ENCODE peak calls at places on chromosome 10, in five cellular contexts. One of them, this sample, is unnamed.

GRCh38 chr10:132861884-132862461 is 76.0 kb upstream of the NKX6-2 start:
- DNase-seq in HepG2: no peak
- DNase-seq in body of pancreas: no peak
- DNase-seq in naive thymus-derived CD4-positive, alpha-beta T cell: no peak
- DNase-seq in aorta: peak
- DNase-seq in this sample: peak

GRCh38 chr10:31383810-31384588 is 65.0 kb downstream of the ZEB1 start:
- DNase-seq in aorta: no peak
- DNase-seq in HepG2: no peak
- DNase-seq in body of pancreas: no peak
- DNase-seq in naive thymus-derived CD4-positive, alpha-beta T cell: no peak
- DNase-seq in this sample: no peak

GRCh38 chr10:62045765-62046521 is 144.4 kb downstream of the ARID5B start:
- DNase-seq in aorta: no peak
- DNase-seq in HepG2: peak
- DNase-seq in naive thymus-derived CD4-positive, alpha-beta T cell: no peak
- DNase-seq in body of pancreas: no peak
- DNase-seq in this sample: no peak

GRCh38 chr10:70271996-70272924 is 11.5 kb downstream of the NPFFR1 start:
- DNase-seq in naive thymus-derived CD4-positive, alpha-beta T cell: no peak
- DNase-seq in HepG2: no peak
- DNase-seq in aorta: no peak
- DNase-seq in body of pancreas: no peak
- DNase-seq in this sample: no peak

GRCh38 chr10:18140957-18141888 is 999 bp downstream of the CACNB2 start:
- DNase-seq in body of pancreas: peak
- DNase-seq in naive thymus-derived CD4-positive, alpha-beta T cell: no peak
- DNase-seq in aorta: peak
- DNase-seq in HepG2: no peak
- DNase-seq in this sample: no peak

GRCh38 chr10:13670311-13670710 is 83.5 kb downstream of the PRPF18 start:
- DNase-seq in body of pancreas: no peak
- DNase-seq in naive thymus-derived CD4-positive, alpha-beta T cell: no peak
- DNase-seq in aorta: no peak
- DNase-seq in HepG2: no peak
- DNase-seq in this sample: no peak

GRCh38 chr10:78852856-78853255 is 215.9 kb upstream of the ZMIZ1 start:
- DNase-seq in naive thymus-derived CD4-positive, alpha-beta T cell: no peak
- DNase-seq in HepG2: no peak
- DNase-seq in aorta: no peak
- DNase-seq in body of pancreas: peak
- DNase-seq in this sample: no peak

GRCh38 chr10:84348860-84349259 is 20.5 kb downstream of the CCSER2 start:
- DNase-seq in naive thymus-derived CD4-positive, alpha-beta T cell: no peak
- DNase-seq in aorta: no peak
- DNase-seq in body of pancreas: no peak
- DNase-seq in HepG2: no peak
- DNase-seq in this sample: no peak

GRCh38 chr10:98260752-98261151 is 7.2 kb downstream of the LOXL4 start:
- DNase-seq in HepG2: no peak
- DNase-seq in naive thymus-derived CD4-positive, alpha-beta T cell: no peak
- DNase-seq in aorta: no peak
- DNase-seq in body of pancreas: no peak
- DNase-seq in this sample: no peak

GRCh38 chr10:105797234-105797890 is 1156.3 kb downstream of the SORCS3 start:
- DNase-seq in aorta: no peak
- DNase-seq in body of pancreas: peak
- DNase-seq in naive thymus-derived CD4-positive, alpha-beta T cell: no peak
- DNase-seq in HepG2: peak
- DNase-seq in this sample: no peak

GRCh38 chr10:52999258-52999657 is 226.7 kb upstream of the MBL2 start:
- DNase-seq in body of pancreas: no peak
- DNase-seq in aorta: no peak
- DNase-seq in naive thymus-derived CD4-positive, alpha-beta T cell: no peak
- DNase-seq in HepG2: no peak
- DNase-seq in this sample: no peak

GRCh38 chr10:115992554-115992953 is 280.5 kb downstream of the GFRA1 start:
- DNase-seq in HepG2: no peak
- DNase-seq in body of pancreas: no peak
- DNase-seq in aorta: no peak
- DNase-seq in naive thymus-derived CD4-positive, alpha-beta T cell: no peak
- DNase-seq in this sample: no peak

GRCh38 chr10:101001225-101002035 is 1.8 kb downstream of the LZTS2 start:
- DNase-seq in body of pancreas: peak
- DNase-seq in naive thymus-derived CD4-positive, alpha-beta T cell: no peak
- DNase-seq in HepG2: no peak
- DNase-seq in aorta: peak
- DNase-seq in this sample: peak

GRCh38 chr10:87656431-87657072 is 3.1 kb upstream of the PAPSS2 start:
- DNase-seq in body of pancreas: no peak
- DNase-seq in HepG2: peak
- DNase-seq in aorta: no peak
- DNase-seq in naive thymus-derived CD4-positive, alpha-beta T cell: no peak
- DNase-seq in this sample: no peak

GRCh38 chr10:102401735-102402511 is 6.4 kb downstream of the NFKB2 start:
- DNase-seq in HepG2: no peak
- DNase-seq in naive thymus-derived CD4-positive, alpha-beta T cell: no peak
- DNase-seq in aorta: no peak
- DNase-seq in body of pancreas: no peak
- DNase-seq in this sample: no peak

GRCh38 chr10:116146374-116146773 is 126.6 kb downstream of the GFRA1 start:
- DNase-seq in aorta: no peak
- DNase-seq in body of pancreas: peak
- DNase-seq in naive thymus-derived CD4-positive, alpha-beta T cell: no peak
- DNase-seq in HepG2: no peak
- DNase-seq in this sample: no peak

GRCh38 chr10:58326967-58327381 is 7.8 kb upstream of the UBE2D1 start:
- DNase-seq in aorta: peak
- DNase-seq in naive thymus-derived CD4-positive, alpha-beta T cell: no peak
- DNase-seq in body of pancreas: peak
- DNase-seq in HepG2: no peak
- DNase-seq in this sample: peak

GRCh38 chr10:19728376-19728775 is 87.9 kb upstream of the PLXDC2 start:
- DNase-seq in body of pancreas: no peak
- DNase-seq in naive thymus-derived CD4-positive, alpha-beta T cell: no peak
- DNase-seq in aorta: no peak
- DNase-seq in HepG2: no peak
- DNase-seq in this sample: no peak

GRCh38 chr10:12212454-12212853 is 16.5 kb downstream of the CDC123 start:
- DNase-seq in HepG2: no peak
- DNase-seq in naive thymus-derived CD4-positive, alpha-beta T cell: no peak
- DNase-seq in body of pancreas: no peak
- DNase-seq in aorta: no peak
- DNase-seq in this sample: no peak

GRCh38 chr10:5811387-5811821 is 1.8 kb downstream of the GDI2 start:
- DNase-seq in naive thymus-derived CD4-positive, alpha-beta T cell: no peak
- DNase-seq in body of pancreas: no peak
- DNase-seq in HepG2: peak
- DNase-seq in aorta: no peak
- DNase-seq in this sample: no peak
- H3K4me3 ChIP-seq in naive thymus-derived CD4-positive, alpha-beta T cell: peak
- H3K4me3 ChIP-seq in body of pancreas: no peak
- H3K4me3 ChIP-seq in HepG2: peak
- H3K4me3 ChIP-seq in aorta: peak
- H3K4me3 ChIP-seq in this sample: peak

GRCh38 chr10:125014984-125015944 is 73.3 kb downstream of the ZRANB1 start:
- DNase-seq in naive thymus-derived CD4-positive, alpha-beta T cell: no peak
- DNase-seq in aorta: peak
- DNase-seq in body of pancreas: no peak
- DNase-seq in HepG2: no peak
- DNase-seq in this sample: no peak

GRCh38 chr10:125016123-125016522 is 74.2 kb downstream of the ZRANB1 start:
- DNase-seq in naive thymus-derived CD4-positive, alpha-beta T cell: no peak
- DNase-seq in body of pancreas: no peak
- DNase-seq in aorta: peak
- DNase-seq in HepG2: no peak
- DNase-seq in this sample: peak

GRCh38 chr10:125017547-125018298 is 75.8 kb downstream of the ZRANB1 start:
- DNase-seq in aorta: peak
- DNase-seq in naive thymus-derived CD4-positive, alpha-beta T cell: no peak
- DNase-seq in HepG2: no peak
- DNase-seq in body of pancreas: no peak
- DNase-seq in this sample: no peak

GRCh38 chr10:125018576-125019143 is 76.7 kb downstream of the ZRANB1 start:
- DNase-seq in body of pancreas: no peak
- DNase-seq in HepG2: no peak
- DNase-seq in naive thymus-derived CD4-positive, alpha-beta T cell: no peak
- DNase-seq in aorta: peak
- DNase-seq in this sample: peak

DNA sequence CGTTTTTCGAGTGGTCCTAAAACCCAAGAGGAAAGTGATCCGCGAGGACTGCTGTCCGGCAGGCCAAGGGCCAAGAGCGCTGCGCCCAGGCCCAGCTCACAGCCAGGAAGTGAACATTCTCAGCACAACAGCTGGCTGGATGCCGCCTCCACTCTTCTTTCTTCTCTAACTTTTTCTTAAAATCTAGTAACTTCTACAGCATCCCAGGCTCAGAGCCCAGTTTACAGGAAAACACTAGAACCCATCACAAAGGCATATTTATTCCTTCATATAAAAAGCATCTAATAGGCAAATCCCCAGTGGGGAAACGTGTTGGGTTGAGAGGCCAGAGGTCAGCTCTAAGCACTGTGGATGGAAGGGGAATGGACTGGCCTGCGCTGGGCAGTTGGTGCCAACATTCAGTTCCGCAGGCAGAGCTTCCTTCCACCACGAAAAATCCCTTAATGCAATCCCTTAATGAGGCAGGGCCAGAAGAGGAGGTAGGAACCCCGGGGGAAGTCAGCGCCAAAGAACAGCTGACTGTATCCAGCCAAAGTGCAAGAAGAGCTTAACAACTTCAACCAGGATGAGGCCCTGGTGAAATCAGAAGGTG is 74.8 kb downstream of the ZRANB1 start:
- DNase-seq in HepG2: no peak
- DNase-seq in body of pancreas: peak
- DNase-seq in aorta: peak
- DNase-seq in naive thymus-derived CD4-positive, alpha-beta T cell: no peak
- DNase-seq in this sample: peak
- H3K27ac ChIP-seq in HepG2: no peak
- H3K27ac ChIP-seq in body of pancreas: no peak
- H3K27ac ChIP-seq in aorta: peak
- H3K27ac ChIP-seq in naive thymus-derived CD4-positive, alpha-beta T cell: no peak
- H3K27ac ChIP-seq in this sample: peak

GRCh38 chr10:72334196-72334831 is 20.4 kb downstream of the DNAJB12 start:
- DNase-seq in aorta: no peak
- DNase-seq in HepG2: no peak
- DNase-seq in body of pancreas: peak
- DNase-seq in naive thymus-derived CD4-positive, alpha-beta T cell: peak
- DNase-seq in this sample: no peak

GRCh38 chr10:72331575-72332422 is 22.9 kb downstream of the DNAJB12 start:
- DNase-seq in naive thymus-derived CD4-positive, alpha-beta T cell: peak
- DNase-seq in aorta: peak
- DNase-seq in body of pancreas: peak
- DNase-seq in HepG2: peak
- DNase-seq in this sample: peak

GRCh38 chr10:72333111-72334012 is 21.4 kb downstream of the DNAJB12 start:
- DNase-seq in aorta: no peak
- DNase-seq in naive thymus-derived CD4-positive, alpha-beta T cell: no peak
- DNase-seq in HepG2: no peak
- DNase-seq in body of pancreas: no peak
- DNase-seq in this sample: no peak

GRCh38 chr10:72334832-72335393 is 19.8 kb downstream of the DNAJB12 start:
- DNase-seq in body of pancreas: peak
- DNase-seq in naive thymus-derived CD4-positive, alpha-beta T cell: peak
- DNase-seq in HepG2: peak
- DNase-seq in aorta: peak
- DNase-seq in this sample: peak

GRCh38 chr10:72332423-72333110 is 22.2 kb downstream of the DNAJB12 start:
- DNase-seq in naive thymus-derived CD4-positive, alpha-beta T cell: no peak
- DNase-seq in HepG2: no peak
- DNase-seq in aorta: no peak
- DNase-seq in body of pancreas: no peak
- DNase-seq in this sample: no peak
- H3K4me3 ChIP-seq in naive thymus-derived CD4-positive, alpha-beta T cell: no peak
- H3K4me3 ChIP-seq in HepG2: no peak
- H3K4me3 ChIP-seq in aorta: no peak
- H3K4me3 ChIP-seq in body of pancreas: no peak
- H3K4me3 ChIP-seq in this sample: no peak

DNA sequence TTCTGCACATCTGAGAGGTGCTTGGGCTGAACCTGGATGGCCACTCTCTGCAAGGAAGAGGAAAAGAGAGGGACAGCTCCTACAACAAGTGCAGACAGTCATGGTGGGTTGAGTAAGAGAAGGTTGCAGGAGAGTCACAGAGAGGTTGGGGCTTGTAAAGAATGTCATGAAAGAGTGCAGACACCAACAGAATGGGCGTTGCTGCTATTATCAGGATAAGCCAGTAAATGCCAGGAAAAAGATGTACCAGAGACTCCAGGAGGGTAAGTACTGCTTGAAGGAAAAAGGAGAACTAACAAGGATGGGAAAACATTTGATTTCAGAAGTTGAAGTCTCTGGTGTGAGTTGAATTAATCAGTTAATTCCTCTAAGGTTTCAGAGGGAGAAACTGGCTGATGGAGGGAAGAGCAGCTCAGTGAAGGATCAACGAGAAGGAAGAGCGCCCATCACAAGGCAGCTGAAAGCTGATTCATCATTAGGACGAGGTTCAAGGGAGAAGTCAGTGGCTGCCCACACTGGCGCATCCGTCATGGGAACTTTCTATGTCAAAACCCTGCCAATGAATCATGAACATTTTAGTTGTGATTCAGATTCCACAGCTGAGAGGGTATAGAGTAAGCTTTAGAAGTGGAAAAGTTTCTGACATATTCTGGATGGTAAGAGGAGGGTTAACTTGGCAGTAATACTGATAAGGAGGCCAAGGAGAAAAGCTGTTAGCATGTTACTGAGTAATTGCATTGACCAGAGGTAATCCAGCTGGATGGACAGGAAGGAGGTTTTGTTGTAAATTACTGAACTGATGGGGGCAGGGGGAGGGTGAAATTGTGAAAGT is 78.0 kb upstream of the NRP1 start:
- DNase-seq in HepG2: no peak
- DNase-seq in body of pancreas: peak
- DNase-seq in aorta: peak
- DNase-seq in naive thymus-derived CD4-positive, alpha-beta T cell: no peak
- DNase-seq in this sample: peak
- H3K27ac ChIP-seq in HepG2: no peak
- H3K27ac ChIP-seq in body of pancreas: no peak
- H3K27ac ChIP-seq in aorta: no peak
- H3K27ac ChIP-seq in naive thymus-derived CD4-positive, alpha-beta T cell: no peak
- H3K27ac ChIP-seq in this sample: peak